ENCODE peak calls at places on chromosomes 3 and 15, in seven cellular contexts. X is MM.1S, E is neural progenitor cell, N is transverse colon, M is left lung, C is foreskin fibroblast, H is breast epithelium. D is an unnamed sample.

GRCh38 chr3:72960812-72961518 is 35.6 kb upstream of the PPP4R2 start:
- DNase-seq in E (no peak), C (peak; percentile 85), X (no peak), H (no peak), N (peak; percentile 29), M (no peak), D (peak; percentile 84)

GRCh38 chr3:4812509-4812908 is 166.7 kb upstream of the BHLHE40 start:
- DNase-seq in M (no peak), X (no peak), H (no peak), E (no peak), C (no peak), N (no peak), D (no peak)

GRCh38 chr3:143972495-143973351 is 1.1 kb downstream of the DIPK2A start:
- DNase-seq in E (peak; percentile 85), X (peak; percentile 85), M (peak; percentile 97), H (peak; percentile 69), C (peak; percentile 91), N (peak; percentile 75), D (peak; percentile 89)

GRCh38 chr3:124609402-124609801 is 120.8 kb upstream of the UMPS start:
- DNase-seq in N (peak; percentile 33), H (no peak), E (no peak), M (no peak), C (no peak), X (no peak), D (no peak)

GRCh38 chr15:75733761-75734651 is 21.4 kb upstream of the CSPG4 start:
- DNase-seq in X (no peak), M (peak; percentile 72), H (no peak), C (no peak), N (no peak), E (no peak), D (no peak)

GRCh38 chr3:38662544-38662943 is 13.1 kb upstream of the SCN5A start:
- DNase-seq in H (no peak), E (peak; percentile 77), C (peak; percentile 73), X (peak; percentile 58), M (no peak), N (no peak), D (peak; percentile 45)

GRCh38 chr3:44337253-44337652 is 1.3 kb upstream of the TCAIM start:
- DNase-seq in C (peak; percentile 24), X (no peak), M (no peak), N (no peak), E (no peak), H (no peak), D (peak; percentile 17)

GRCh38 chr3:16300881-16301359 is 35.9 kb downstream of the OXNAD1 start:
- DNase-seq in E (no peak), C (no peak), X (peak; percentile 30), H (no peak), M (no peak), N (peak; percentile 35), D (no peak)

GRCh38 chr3:57596495-57597239 is 477 bp downstream of the ARF4 start:
- DNase-seq in X (peak; percentile 55), M (peak; percentile 95), H (peak; percentile 84), N (peak; percentile 83), E (peak; percentile 81), C (peak; percentile 94), D (peak; percentile 91)

GRCh38 chr3:99523446-99523845 is 114.9 kb upstream of the COL8A1 start:
- DNase-seq in C (no peak), M (no peak), E (no peak), H (no peak), X (no peak), N (no peak), D (no peak)

GRCh38 chr3:141680620-141681389 is 57.3 kb upstream of the RNF7 start:
- DNase-seq in X (no peak), H (peak; percentile 39), E (no peak), M (no peak), C (peak; percentile 42), N (no peak), D (peak; percentile 59)

GRCh38 chr3:45055411-45056143 is 29.5 kb downstream of the CLEC3B start:
- DNase-seq in X (peak; percentile 24), M (no peak), H (no peak), N (no peak), C (peak; percentile 86), E (peak; percentile 69), D (peak; percentile 75)

GRCh38 chr3:181713300-181713647 is 1.5 kb downstream of the SOX2 start:
- DNase-seq in N (no peak), H (no peak), C (no peak), X (peak; percentile 36), M (no peak), E (no peak), D (no peak)
- H3K4me3 ChIP-seq in N (no peak overlapping the region), H (no peak overlapping the region), C (no peak overlapping the region), X (peak overlapping the region; percentile 89), M (no peak overlapping the region), E (peak overlapping the region; percentile 98), D (no peak overlapping the region)

GRCh38 chr3:147832611-147833010 is 423.4 kb downstream of the ZIC1 start:
- DNase-seq in C (no peak), E (no peak), X (no peak), N (no peak), M (no peak), H (no peak), D (no peak)
- TF ChIP-seq CTCF in C (no peak), E (no peak), X (no peak), N (no peak), M (no peak), H (no peak), D (no peak)

GRCh38 chr3:170352936-170353335 is 4.6 kb upstream of the SKIL start:
- DNase-seq in E (no peak), N (no peak), C (no peak), X (no peak), H (no peak), M (no peak), D (no peak)
- H3K4me3 ChIP-seq in E (no peak overlapping the region), N (no peak overlapping the region), C (no peak overlapping the region), X (no peak overlapping the region), H (no peak overlapping the region), M (no peak overlapping the region), D (no peak overlapping the region)

GRCh38 chr3:162799910-162800309 is 1303.3 kb downstream of the OTOL1 start:
- DNase-seq in E (no peak), H (no peak), X (no peak), M (no peak), C (peak; percentile 1), N (no peak), D (peak; percentile 10)
- TF ChIP-seq CTCF in E (no peak), H (no peak), X (peak; percentile 21), M (no peak), C (no peak), N (no peak), D (no peak)

GRCh38 chr3:188698436-188698835 is 473.3 kb upstream of the TPRG1 start:
- DNase-seq in H (no peak), X (no peak), C (no peak), E (no peak), M (no peak), N (no peak), D (no peak)
- H3K4me3 ChIP-seq in H (no peak overlapping the region), X (no peak overlapping the region), C (no peak overlapping the region), E (no peak overlapping the region), M (no peak overlapping the region), N (no peak overlapping the region), D (no peak overlapping the region)

DNA sequence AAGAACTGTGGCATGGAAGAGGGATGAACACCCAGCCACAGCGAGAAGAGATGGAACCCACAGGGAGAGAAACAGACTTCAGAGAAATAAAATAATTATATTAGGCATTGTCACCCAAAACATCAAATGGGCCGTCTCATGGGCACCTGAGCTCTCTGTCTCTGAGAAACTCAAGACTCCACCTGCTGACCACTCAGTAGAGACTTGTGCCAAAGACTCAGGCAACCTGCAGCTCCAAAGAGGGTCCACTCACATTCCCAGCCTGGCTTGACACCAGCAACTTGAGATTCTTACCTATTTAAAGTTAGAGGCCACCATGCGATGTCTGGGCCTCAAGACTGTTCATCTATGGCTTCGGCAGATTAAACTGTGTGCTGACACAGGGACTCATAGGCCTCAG is 12.0 kb downstream of the SEMA5B start:
- DNase-seq in E (no peak), M (no peak), X (no peak), H (no peak), N (no peak), C (no peak), D (no peak)
- TF ChIP-seq CTCF in E (peak; percentile 8), M (no peak), X (no peak), H (no peak), N (no peak), C (no peak), D (no peak)

GRCh38 chr3:60114191-60114590 is 1064.4 kb upstream of the CFAP20DC start:
- DNase-seq in E (no peak), H (no peak), X (no peak), C (no peak), N (no peak), M (no peak), D (no peak)
- H3K4me3 ChIP-seq in E (no peak overlapping the region), H (no peak overlapping the region), X (no peak overlapping the region), C (no peak overlapping the region), N (no peak overlapping the region), M (no peak overlapping the region), D (no peak overlapping the region)

DNA sequence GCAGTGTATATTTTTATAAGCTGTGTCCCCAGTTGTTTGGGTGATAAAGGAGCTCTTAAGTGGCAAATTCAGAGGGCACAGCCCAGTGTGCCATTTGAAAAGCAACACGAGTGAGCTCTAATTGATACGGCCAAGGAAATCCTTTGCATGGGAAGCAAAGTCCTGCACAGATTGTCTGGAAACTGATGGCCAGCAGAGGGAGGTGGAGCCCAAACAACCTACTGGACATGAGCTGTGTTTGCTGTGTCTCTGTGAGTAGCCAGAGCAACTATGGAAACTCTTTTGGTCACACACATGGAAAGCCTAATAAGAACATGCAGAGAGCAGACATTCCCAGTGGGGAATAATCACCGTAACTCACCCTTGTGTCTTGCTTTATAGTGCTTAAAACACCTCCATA is 24.4 kb downstream of the ONECUT1 start:
- DNase-seq in X (no peak), H (no peak), M (no peak), C (peak; percentile 41), E (peak; percentile 55), N (no peak), D (no peak)
- TF ChIP-seq CTCF in X (no peak), H (no peak), M (no peak), C (peak; percentile 32), E (peak; percentile 58), N (no peak), D (peak; percentile 33)